ENCODE peak calls at places on chromosomes 2 and 18, in five cellular contexts. N is fibroblast of gingiva, L is HEK293T, H is dorsolateral prefrontal cortex, B is GM03348. Z is an unnamed sample.
A peak's percentile ranks its signal among the peaks of the same experiment; 100 is the strongest.

GRCh38 chr18:49360582-49360981 is 99.9 kb downstream of the DYM start:
- DNase-seq in B (no peak), H (no peak), L (no peak), N (no peak), Z (no peak)

GRCh38 chr2:196427996-196428634 is 211.4 kb upstream of the CCDC150 start:
- DNase-seq in B (no peak), L (no peak), N (no peak), H (no peak), Z (no peak)

GRCh38 chr2:138475394-138475793 is 26.2 kb upstream of the SPOPL start:
- DNase-seq in N (no peak), H (no peak), L (no peak), B (no peak), Z (no peak)

GRCh38 chr2:108316194-108316880 is 27.6 kb downstream of the SULT1C2 start:
- DNase-seq in H (no peak), N (no peak), B (no peak), L (no peak), Z (no peak)

GRCh38 chr2:215401896-215402379 is 33.9 kb downstream of the FN1 start:
- DNase-seq in L (no peak), N (peak; percentile 81), B (peak; percentile 44), H (no peak), Z (no peak)

GRCh38 chr2:179613701-179614100 is 247.7 kb downstream of the ZNF385B start:
- DNase-seq in H (no peak), N (peak; percentile 74), L (no peak), B (peak; percentile 39), Z (no peak)

GRCh38 chr18:46039967-46040746 is 31.9 kb downstream of the PSTPIP2 start:
- DNase-seq in L (no peak), B (no peak), H (no peak), N (no peak), Z (no peak)

GRCh38 chr2:128090575-128090908 is 458 bp upstream of the UGGT1 start:
- DNase-seq in L (no peak), H (no peak), N (no peak), B (peak; percentile 5), Z (no peak)

GRCh38 chr2:224412064-224412921 is 10.4 kb upstream of the FAM124B start:
- DNase-seq in L (no peak), N (peak; percentile 60), B (peak; percentile 68), H (no peak), Z (no peak)

GRCh38 chr18:27715751-27716150 is 461.2 kb downstream of the CDH2 start:
- DNase-seq in H (no peak), B (no peak), N (no peak), L (no peak), Z (no peak)

GRCh38 chr2:189178007-189178406 is 1.6 kb downstream of the COL5A2 start:
- DNase-seq in H (no peak), B (no peak), L (no peak), N (no peak), Z (no peak)

GRCh38 chr2:43110442-43110871 is 115.9 kb downstream of the ZFP36L2 start:
- DNase-seq in N (no peak), H (no peak), L (no peak), B (peak; percentile 85), Z (no peak)

GRCh38 chr2:49367003-49367402 is 212.7 kb upstream of the FSHR start:
- DNase-seq in L (no peak), N (no peak), H (no peak), B (no peak), Z (no peak)

GRCh38 chr2:12448846-12449480 is 267.8 kb upstream of the TRIB2 start:
- DNase-seq in L (no peak), N (peak; percentile 29), H (no peak), B (peak; percentile 55), Z (no peak)

GRCh38 chr2:118800736-118801135 is 46.7 kb downstream of the EN1 start:
- DNase-seq in B (peak; percentile 56), H (no peak), N (no peak), L (no peak), Z (no peak)

Z was measured in hippocampal formation.